ENCODE peak calls at places on chromosome 2, in seven cellular contexts. B, Q, K, V, Y, I and M are unnamed samples.
A peak's percentile ranks its signal among the peaks of the same experiment; 100 is the strongest.

GRCh38 chr2:127415593-127416485 is 2.4 kb upstream of the PROC start:
- DNase-seq in B (peak; percentile 83), Q (no peak), K (no peak), V (peak; percentile 90), Y (peak; percentile 61), I (peak; percentile 96), M (no peak)

GRCh38 chr2:230254152-230254881 is 28.8 kb downstream of the SP140 start:
- DNase-seq in B (no peak), Q (no peak), K (no peak), V (no peak), Y (no peak), I (no peak), M (no peak)

GRCh38 chr2:187774551-187775071 is 220.4 kb upstream of the TFPI start:
- DNase-seq in B (no peak), Q (no peak), K (no peak), V (no peak), Y (no peak), I (no peak), M (no peak)

GRCh38 chr2:150410809-150411208 is 76.7 kb downstream of the RND3 start:
- DNase-seq in B (no peak), Q (peak; percentile 35), K (no peak), V (no peak), Y (no peak), I (no peak), M (no peak)

GRCh38 chr2:234564719-234565118 is 67.8 kb upstream of the ARL4C start:
- DNase-seq in B (no peak), Q (no peak), K (no peak), V (peak; percentile 55), Y (no peak), I (no peak), M (no peak)

GRCh38 chr2:241666627-241667400 is 19.8 kb downstream of the DTYMK start:
- DNase-seq in B (no peak), Q (no peak), K (no peak), V (peak; percentile 91), Y (no peak), I (no peak), M (no peak)

GRCh38 chr2:166957686-166958085 is 69.4 kb downstream of the XIRP2 start:
- DNase-seq in B (no peak), Q (peak; percentile 6), K (no peak), V (no peak), Y (no peak), I (no peak), M (no peak)

GRCh38 chr2:150271952-150272351 is 215.5 kb downstream of the RND3 start:
- DNase-seq in B (no peak), Q (no peak), K (no peak), V (no peak), Y (no peak), I (no peak), M (no peak)

GRCh38 chr2:230085201-230085600 is 16.5 kb upstream of the SLC16A14 start:
- DNase-seq in B (no peak), Q (no peak), K (no peak), V (no peak), Y (no peak), I (no peak), M (no peak)

GRCh38 chr2:239459581-239459980 is 58.8 kb upstream of the HDAC4 start:
- DNase-seq in B (no peak), Q (no peak), K (no peak), V (no peak), Y (no peak), I (peak; percentile 11), M (no peak)

DNA sequence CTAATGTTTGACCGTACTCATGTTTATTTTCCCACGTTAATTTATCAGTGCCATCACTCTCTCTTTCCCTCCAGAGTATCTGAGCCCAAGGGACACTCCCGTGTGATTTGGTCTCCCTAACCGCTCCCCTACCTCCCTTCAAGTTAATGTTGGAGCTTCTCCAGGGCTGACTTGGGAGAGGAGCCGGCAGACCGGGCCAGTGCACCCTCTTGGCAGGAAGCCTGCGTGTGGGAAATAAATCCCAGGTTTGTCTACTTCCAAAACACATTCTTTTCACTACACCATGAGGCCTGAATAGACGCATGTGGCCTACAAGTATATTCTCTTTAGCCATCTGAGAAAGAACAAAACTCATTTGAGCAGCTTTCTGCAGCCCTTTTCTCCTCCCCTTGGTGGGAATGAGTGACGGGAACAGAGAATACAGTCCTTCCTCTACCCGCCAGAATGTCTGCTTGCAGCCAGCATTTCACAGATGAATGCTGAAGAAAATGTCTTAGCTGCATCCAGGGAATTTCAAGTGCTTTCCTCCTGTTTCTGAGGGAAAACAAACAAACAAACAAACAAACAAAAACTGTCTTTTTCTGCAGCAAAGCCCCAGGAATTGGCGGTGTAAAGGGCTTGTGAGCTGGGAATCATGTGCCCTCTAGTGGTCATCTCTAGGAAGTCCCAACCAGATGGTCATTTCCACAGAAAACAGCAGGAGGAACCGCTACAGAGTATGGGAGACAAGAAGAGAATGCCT is 41.4 kb upstream of the DAPL1 start:
- DNase-seq in B (peak; percentile 74), Q (peak; percentile 62), K (no peak), V (peak; percentile 71), Y (peak; percentile 48), I (peak; percentile 56), M (peak; percentile 63)
- TF ChIP-seq SIN3A in B (no peak), Q (no peak), K (no peak), V (no peak), Y (no peak), I (no peak), M (no peak)

GRCh38 chr2:60882971-60883753 is 1.8 kb downstream of the REL start:
- DNase-seq in B (peak; percentile 67), Q (no peak), K (peak; percentile 61), V (peak; percentile 12), Y (no peak), I (no peak), M (no peak)

GRCh38 chr2:60883896-60884295 is 2.5 kb downstream of the REL start:
- DNase-seq in B (no peak), Q (no peak), K (no peak), V (no peak), Y (no peak), I (no peak), M (no peak)

GRCh38 chr2:60885683-60886082 is 4.3 kb downstream of the REL start:
- DNase-seq in B (peak; percentile 42), Q (peak; percentile 85), K (no peak), V (no peak), Y (no peak), I (no peak), M (no peak)

GRCh38 chr2:60886962-60887361 is 5.6 kb downstream of the REL start:
- DNase-seq in B (no peak), Q (no peak), K (no peak), V (no peak), Y (no peak), I (no peak), M (no peak)

GRCh38 chr2:60884795-60885194 is 3.4 kb downstream of the REL start:
- DNase-seq in B (peak; percentile 24), Q (no peak), K (no peak), V (no peak), Y (no peak), I (no peak), M (no peak)
- H3K4me3 ChIP-seq in B (no peak overlapping the region), Q (no peak overlapping the region), K (peak overlapping the region; percentile 69), V (no peak overlapping the region), Y (no peak overlapping the region), I (no peak overlapping the region), M (no peak overlapping the region)

GRCh38 chr2:30406853-30407252 is 40.2 kb upstream of the LCLAT1 start:
- DNase-seq in B (no peak), Q (no peak), K (no peak), V (no peak), Y (no peak), I (no peak), M (no peak)

GRCh38 chr2:30405266-30405592 is 41.8 kb upstream of the LCLAT1 start:
- DNase-seq in B (no peak), Q (no peak), K (no peak), V (no peak), Y (no peak), I (no peak), M (no peak)

GRCh38 chr2:30403592-30404353 is 43.3 kb upstream of the LCLAT1 start:
- DNase-seq in B (no peak), Q (no peak), K (no peak), V (no peak), Y (no peak), I (no peak), M (no peak)

GRCh38 chr2:30402441-30403182 is 44.4 kb upstream of the LCLAT1 start:
- DNase-seq in B (no peak), Q (no peak), K (no peak), V (no peak), Y (no peak), I (no peak), M (no peak)

DNA sequence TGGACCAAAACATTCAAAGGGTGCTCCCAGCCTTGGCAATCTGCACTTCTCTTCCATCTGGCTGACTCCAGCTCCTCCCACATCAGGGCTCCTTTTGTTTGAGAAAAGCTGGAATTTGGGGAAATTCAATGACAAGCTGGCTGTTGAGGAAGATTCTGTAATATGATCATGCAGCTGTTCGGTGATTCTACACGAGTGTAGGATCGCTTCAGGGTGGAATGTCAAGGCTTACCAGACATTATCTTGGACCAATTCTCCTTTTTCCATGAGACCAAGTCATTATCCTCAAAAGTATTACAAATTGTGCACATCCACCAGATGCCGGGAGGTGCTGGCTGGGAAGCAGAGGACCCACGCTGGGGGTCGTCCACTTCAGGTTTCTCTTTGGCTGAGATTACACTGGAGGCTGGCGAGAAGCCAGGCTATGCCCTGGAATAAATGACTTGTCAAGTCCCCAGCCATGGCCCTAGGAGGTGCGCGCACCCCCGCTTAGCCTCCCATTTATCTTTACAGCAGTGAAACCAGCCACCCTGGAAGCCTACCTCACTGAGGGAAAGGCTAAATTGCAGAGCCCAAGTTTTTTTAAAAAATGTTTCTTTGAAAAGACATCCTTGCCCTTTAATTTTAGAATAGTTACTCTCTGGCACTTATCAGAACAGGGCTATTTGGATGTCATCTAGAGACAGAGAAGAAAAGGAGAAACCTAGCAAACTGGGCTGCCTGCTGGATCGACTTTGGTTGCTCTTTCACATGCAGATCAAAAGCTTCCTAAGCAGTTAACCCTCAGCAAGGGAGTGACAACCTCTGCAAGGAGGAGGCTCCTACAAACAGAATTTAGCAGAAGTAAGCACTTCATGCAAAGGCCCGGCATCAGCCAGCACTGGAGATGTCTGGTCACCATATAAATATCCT is 42.4 kb upstream of the LCLAT1 start:
- DNase-seq in B (no peak), Q (no peak), K (no peak), V (no peak), Y (no peak), I (peak; percentile 52), M (no peak)
- TF ChIP-seq SIN3A in B (no peak), Q (no peak), K (no peak), V (no peak), Y (no peak), I (no peak), M (no peak)

GRCh38 chr2:159797468-159798375 is at the start of gene CD302:
- DNase-seq in B (peak; percentile 27), Q (peak; percentile 68), K (no peak), V (peak; percentile 87), Y (no peak), I (peak; percentile 71), M (no peak)

GRCh38 chr2:159798376-159798724 is 342 bp upstream of the CD302 start:
- DNase-seq in B (no peak), Q (peak; percentile 48), K (no peak), V (peak; percentile 32), Y (no peak), I (no peak), M (no peak)

GRCh38 chr2:159799833-159800232 is 1.8 kb upstream of the CD302 start:
- DNase-seq in B (no peak), Q (peak; percentile 64), K (no peak), V (no peak), Y (no peak), I (no peak), M (no peak)

GRCh38 chr2:159793265-159793664 is 4.7 kb downstream of the CD302 start:
- DNase-seq in B (no peak), Q (no peak), K (no peak), V (no peak), Y (no peak), I (no peak), M (no peak)

GRCh38 chr2:159795781-159796667 is 2.0 kb downstream of the CD302 start:
- DNase-seq in B (no peak), Q (no peak), K (no peak), V (no peak), Y (no peak), I (no peak), M (no peak)
- H3K4me3 ChIP-seq in B (no peak overlapping the region), Q (no peak overlapping the region), K (no peak overlapping the region), V (no peak overlapping the region), Y (no peak overlapping the region), I (no peak overlapping the region), M (no peak overlapping the region)